ENCODE peak calls at places on chromosomes 4 and X, in six cellular contexts. H, R, F, E, D and A are unnamed samples.

GRCh38 chrX:115372026-115372610 is 82.6 kb downstream of the LUZP4 start:
- DNase-seq in H (no peak), E (peak; percentile 89), R (no peak), D (peak; percentile 82), F (no peak), A (no peak)

GRCh38 chrX:114800719-114801118 is 216.7 kb downstream of the IL13RA2 start:
- DNase-seq in D (peak; percentile 85), H (no peak), R (no peak), F (no peak), E (peak; percentile 33), A (no peak)

GRCh38 chrX:13885591-13885990 is 68.7 kb upstream of the GPM6B start:
- DNase-seq in H (no peak), F (no peak), R (no peak), D (no peak), E (no peak), A (no peak)

GRCh38 chrX:17860811-17861495 is at the start of gene RAI2:
- DNase-seq in F (no peak), H (peak; percentile 44), E (no peak), R (no peak), D (no peak), A (peak; percentile 58)

GRCh38 chrX:103756736-103757135 is 19.9 kb upstream of the PLP1 start:
- DNase-seq in E (no peak), H (no peak), R (no peak), F (no peak), D (no peak), A (no peak)

GRCh38 chr4:122827899-122828601 is 1.4 kb downstream of the FGF2 start:
- DNase-seq in R (no peak), F (no peak), H (peak; percentile 83), D (peak; percentile 88), E (peak; percentile 45), A (peak; percentile 34)

GRCh38 chr4:19739101-19739651 is 512.5 kb upstream of the SLIT2 start:
- DNase-seq in E (peak; percentile 16), H (no peak), R (no peak), D (peak; percentile 98), F (no peak), A (no peak)

GRCh38 chr4:39932776-39933402 is 44.8 kb downstream of the PDS5A start:
- DNase-seq in H (no peak), E (no peak), R (no peak), F (no peak), D (peak; percentile 41), A (no peak)

GRCh38 chr4:82801910-82802521 is 3.4 kb upstream of the SCD5 start:
- DNase-seq in R (no peak), H (no peak), E (peak; percentile 53), F (no peak), D (peak; percentile 58), A (no peak)

GRCh38 chrX:68684291-68684918 is 36.9 kb downstream of the STARD8 start:
- DNase-seq in R (no peak), H (peak; percentile 29), D (no peak), F (no peak), E (no peak), A (no peak)

GRCh38 chr4:20370284-20370683 is 118.6 kb downstream of the SLIT2 start:
- DNase-seq in D (peak; percentile 64), F (no peak), H (no peak), E (no peak), R (no peak), A (no peak)

GRCh38 chrX:106170318-106170717 is 2.2 kb downstream of the PWWP3B start:
- DNase-seq in R (no peak), H (no peak), F (no peak), D (peak; percentile 33), E (peak; percentile 26), A (no peak)